ENCODE peak calls at places on chromosomes 6 and 20, in five cellular contexts. One of them, this sample, is unnamed.

GRCh38 chr6:97129111-97129510 is 153.9 kb downstream of the MMS22L start:
- DNase-seq in mucosa of descending colon: no peak
- DNase-seq in WERI-Rb-1: no peak
- DNase-seq in foreskin fibroblast: no peak
- DNase-seq in astrocyte of the spinal cord: no peak
- DNase-seq in this sample: no peak

GRCh38 chr6:25138024-25138696 is 141.0 kb upstream of the CARMIL1 start:
- DNase-seq in mucosa of descending colon: peak
- DNase-seq in WERI-Rb-1: no peak
- DNase-seq in foreskin fibroblast: peak
- DNase-seq in astrocyte of the spinal cord: peak
- DNase-seq in this sample: peak

GRCh38 chr6:137202078-137202477 is 17.1 kb downstream of the IFNGR1 start:
- DNase-seq in mucosa of descending colon: no peak
- DNase-seq in WERI-Rb-1: peak
- DNase-seq in foreskin fibroblast: no peak
- DNase-seq in astrocyte of the spinal cord: no peak
- DNase-seq in this sample: no peak

GRCh38 chr20:50625986-50626677 is 65.2 kb downstream of the RIPOR3 start:
- DNase-seq in mucosa of descending colon: peak
- DNase-seq in WERI-Rb-1: peak
- DNase-seq in foreskin fibroblast: peak
- DNase-seq in astrocyte of the spinal cord: peak
- DNase-seq in this sample: peak

GRCh38 chr20:40749985-40750506 is 61.0 kb upstream of the MAFB start:
- DNase-seq in mucosa of descending colon: no peak
- DNase-seq in WERI-Rb-1: no peak
- DNase-seq in foreskin fibroblast: peak
- DNase-seq in astrocyte of the spinal cord: no peak
- DNase-seq in this sample: no peak

GRCh38 chr6:90109141-90109540 is 187.5 kb downstream of the BACH2 start:
- DNase-seq in mucosa of descending colon: no peak
- DNase-seq in WERI-Rb-1: no peak
- DNase-seq in foreskin fibroblast: no peak
- DNase-seq in astrocyte of the spinal cord: no peak
- DNase-seq in this sample: no peak

GRCh38 chr6:141354191-141354950 is 778.4 kb upstream of the GJE1 start:
- DNase-seq in mucosa of descending colon: no peak
- DNase-seq in WERI-Rb-1: no peak
- DNase-seq in foreskin fibroblast: no peak
- DNase-seq in astrocyte of the spinal cord: no peak
- DNase-seq in this sample: no peak

GRCh38 chr6:42947950-42948349 is 12.6 kb upstream of the GNMT start:
- DNase-seq in mucosa of descending colon: no peak
- DNase-seq in WERI-Rb-1: no peak
- DNase-seq in foreskin fibroblast: no peak
- DNase-seq in astrocyte of the spinal cord: no peak
- DNase-seq in this sample: no peak

GRCh38 chr6:167667204-167668018 is 159.3 kb upstream of the AFDN start:
- DNase-seq in mucosa of descending colon: no peak
- DNase-seq in WERI-Rb-1: no peak
- DNase-seq in foreskin fibroblast: no peak
- DNase-seq in astrocyte of the spinal cord: no peak
- DNase-seq in this sample: no peak

GRCh38 chr6:134466751-134467525 is 149.0 kb upstream of the SGK1 start:
- DNase-seq in mucosa of descending colon: no peak
- DNase-seq in WERI-Rb-1: no peak
- DNase-seq in foreskin fibroblast: peak
- DNase-seq in astrocyte of the spinal cord: no peak
- DNase-seq in this sample: no peak

GRCh38 chr6:138546733-138547185 is 47.5 kb upstream of the NHSL1 start:
- DNase-seq in mucosa of descending colon: no peak
- DNase-seq in WERI-Rb-1: no peak
- DNase-seq in foreskin fibroblast: no peak
- DNase-seq in astrocyte of the spinal cord: peak
- DNase-seq in this sample: no peak

GRCh38 chr6:136477548-136477947 is 72.7 kb downstream of the MAP7 start:
- DNase-seq in mucosa of descending colon: no peak
- DNase-seq in WERI-Rb-1: no peak
- DNase-seq in foreskin fibroblast: no peak
- DNase-seq in astrocyte of the spinal cord: no peak
- DNase-seq in this sample: no peak

GRCh38 chr20:856361-856775 is 22.9 kb downstream of the FAM110A start:
- DNase-seq in mucosa of descending colon: no peak
- DNase-seq in WERI-Rb-1: no peak
- DNase-seq in foreskin fibroblast: peak
- DNase-seq in astrocyte of the spinal cord: peak
- DNase-seq in this sample: no peak

GRCh38 chr6:160102956-160103824 is 18.4 kb upstream of the SLC22A1 start:
- DNase-seq in mucosa of descending colon: peak
- DNase-seq in WERI-Rb-1: peak
- DNase-seq in foreskin fibroblast: peak
- DNase-seq in astrocyte of the spinal cord: no peak
- DNase-seq in this sample: peak

GRCh38 chr6:105929626-105930025 is 156.5 kb upstream of the PRDM1 start:
- DNase-seq in mucosa of descending colon: no peak
- DNase-seq in WERI-Rb-1: peak
- DNase-seq in foreskin fibroblast: no peak
- DNase-seq in astrocyte of the spinal cord: no peak
- DNase-seq in this sample: no peak

GRCh38 chr20:53748821-53749402 is 155.3 kb upstream of the ZNF217 start:
- DNase-seq in mucosa of descending colon: no peak
- DNase-seq in WERI-Rb-1: no peak
- DNase-seq in foreskin fibroblast: peak
- DNase-seq in astrocyte of the spinal cord: peak
- DNase-seq in this sample: no peak

GRCh38 chr6:139743629-139744028 is 369.2 kb upstream of the CITED2 start:
- DNase-seq in mucosa of descending colon: no peak
- DNase-seq in WERI-Rb-1: no peak
- DNase-seq in foreskin fibroblast: peak
- DNase-seq in astrocyte of the spinal cord: peak
- DNase-seq in this sample: no peak

GRCh38 chr20:50513169-50514034 is 3.2 kb downstream of the PTPN1 start:
- DNase-seq in mucosa of descending colon: no peak
- DNase-seq in WERI-Rb-1: no peak
- DNase-seq in foreskin fibroblast: peak
- DNase-seq in astrocyte of the spinal cord: peak
- DNase-seq in this sample: no peak

GRCh38 chr6:117829594-117830319 is 77.3 kb upstream of the SLC35F1 start:
- DNase-seq in mucosa of descending colon: no peak
- DNase-seq in WERI-Rb-1: peak
- DNase-seq in foreskin fibroblast: peak
- DNase-seq in astrocyte of the spinal cord: peak
- DNase-seq in this sample: no peak

GRCh38 chr6:144712541-144712940 is 427.4 kb downstream of the UTRN start:
- DNase-seq in mucosa of descending colon: no peak
- DNase-seq in WERI-Rb-1: no peak
- DNase-seq in foreskin fibroblast: peak
- DNase-seq in astrocyte of the spinal cord: no peak
- DNase-seq in this sample: no peak

GRCh38 chr20:48718914-48719578 is 108.8 kb downstream of the PREX1 start:
- DNase-seq in mucosa of descending colon: peak
- DNase-seq in WERI-Rb-1: no peak
- DNase-seq in foreskin fibroblast: no peak
- DNase-seq in astrocyte of the spinal cord: no peak
- DNase-seq in this sample: no peak

GRCh38 chr6:11894212-11894611 is 115.6 kb upstream of the ADTRP start:
- DNase-seq in mucosa of descending colon: no peak
- DNase-seq in WERI-Rb-1: no peak
- DNase-seq in foreskin fibroblast: no peak
- DNase-seq in astrocyte of the spinal cord: no peak
- DNase-seq in this sample: no peak

GRCh38 chr6:82251942-82252341 is 4.4 kb upstream of the IBTK start:
- DNase-seq in mucosa of descending colon: peak
- DNase-seq in WERI-Rb-1: no peak
- DNase-seq in foreskin fibroblast: peak
- DNase-seq in astrocyte of the spinal cord: peak
- DNase-seq in this sample: no peak

GRCh38 chr20:61303675-61304074 is 51.6 kb downstream of the CDH4 start:
- DNase-seq in mucosa of descending colon: no peak
- DNase-seq in WERI-Rb-1: no peak
- DNase-seq in foreskin fibroblast: no peak
- DNase-seq in astrocyte of the spinal cord: no peak
- DNase-seq in this sample: no peak

GRCh38 chr6:136039185-136039584 is 187.7 kb downstream of the PDE7B start:
- DNase-seq in mucosa of descending colon: no peak
- DNase-seq in WERI-Rb-1: no peak
- DNase-seq in foreskin fibroblast: no peak
- DNase-seq in astrocyte of the spinal cord: no peak
- DNase-seq in this sample: no peak

GRCh38 chr6:51843470-51844390 is 243.7 kb downstream of the PKHD1 start:
- DNase-seq in mucosa of descending colon: no peak
- DNase-seq in WERI-Rb-1: no peak
- DNase-seq in foreskin fibroblast: no peak
- DNase-seq in astrocyte of the spinal cord: no peak
- DNase-seq in this sample: no peak

GRCh38 chr6:66508433-66508832 is 801.4 kb upstream of the EYS start:
- DNase-seq in mucosa of descending colon: no peak
- DNase-seq in WERI-Rb-1: no peak
- DNase-seq in foreskin fibroblast: peak
- DNase-seq in astrocyte of the spinal cord: peak
- DNase-seq in this sample: no peak

GRCh38 chr6:30741789-30742315 is 635 bp downstream of the FLOT1 start:
- DNase-seq in mucosa of descending colon: no peak
- DNase-seq in WERI-Rb-1: no peak
- DNase-seq in foreskin fibroblast: peak
- DNase-seq in astrocyte of the spinal cord: no peak
- DNase-seq in this sample: no peak

GRCh38 chr6:170147832-170148708 is 142.8 kb downstream of the DLL1 start:
- DNase-seq in mucosa of descending colon: no peak
- DNase-seq in WERI-Rb-1: no peak
- DNase-seq in foreskin fibroblast: no peak
- DNase-seq in astrocyte of the spinal cord: no peak
- DNase-seq in this sample: no peak

GRCh38 chr6:1325471-1326309 is 13.8 kb downstream of the FOXQ1 start:
- DNase-seq in mucosa of descending colon: no peak
- DNase-seq in WERI-Rb-1: no peak
- DNase-seq in foreskin fibroblast: peak
- DNase-seq in astrocyte of the spinal cord: peak
- DNase-seq in this sample: no peak

GRCh38 chr6:125598422-125598821 is 151.0 kb upstream of the HEY2 start:
- DNase-seq in mucosa of descending colon: peak
- DNase-seq in WERI-Rb-1: no peak
- DNase-seq in foreskin fibroblast: peak
- DNase-seq in astrocyte of the spinal cord: peak
- DNase-seq in this sample: no peak

GRCh38 chr6:14243617-14244016 is 126.0 kb downstream of the CD83 start:
- DNase-seq in mucosa of descending colon: no peak
- DNase-seq in WERI-Rb-1: no peak
- DNase-seq in foreskin fibroblast: no peak
- DNase-seq in astrocyte of the spinal cord: no peak
- DNase-seq in this sample: no peak

GRCh38 chr6:163170294-163170883 is 244.1 kb upstream of the QKI start:
- DNase-seq in mucosa of descending colon: no peak
- DNase-seq in WERI-Rb-1: peak
- DNase-seq in foreskin fibroblast: no peak
- DNase-seq in astrocyte of the spinal cord: no peak
- DNase-seq in this sample: no peak
- H3K4me3 ChIP-seq in mucosa of descending colon: no peak
- H3K4me3 ChIP-seq in WERI-Rb-1: no peak
- H3K4me3 ChIP-seq in foreskin fibroblast: no peak
- H3K4me3 ChIP-seq in astrocyte of the spinal cord: no peak
- H3K4me3 ChIP-seq in this sample: no peak

GRCh38 chr6:10407674-10408054 is 7.2 kb downstream of the TFAP2A start:
- DNase-seq in mucosa of descending colon: no peak
- DNase-seq in WERI-Rb-1: no peak
- DNase-seq in foreskin fibroblast: peak
- DNase-seq in astrocyte of the spinal cord: no peak
- DNase-seq in this sample: no peak
- H3K4me3 ChIP-seq in mucosa of descending colon: no peak
- H3K4me3 ChIP-seq in WERI-Rb-1: no peak
- H3K4me3 ChIP-seq in foreskin fibroblast: peak
- H3K4me3 ChIP-seq in astrocyte of the spinal cord: no peak
- H3K4me3 ChIP-seq in this sample: no peak

DNA sequence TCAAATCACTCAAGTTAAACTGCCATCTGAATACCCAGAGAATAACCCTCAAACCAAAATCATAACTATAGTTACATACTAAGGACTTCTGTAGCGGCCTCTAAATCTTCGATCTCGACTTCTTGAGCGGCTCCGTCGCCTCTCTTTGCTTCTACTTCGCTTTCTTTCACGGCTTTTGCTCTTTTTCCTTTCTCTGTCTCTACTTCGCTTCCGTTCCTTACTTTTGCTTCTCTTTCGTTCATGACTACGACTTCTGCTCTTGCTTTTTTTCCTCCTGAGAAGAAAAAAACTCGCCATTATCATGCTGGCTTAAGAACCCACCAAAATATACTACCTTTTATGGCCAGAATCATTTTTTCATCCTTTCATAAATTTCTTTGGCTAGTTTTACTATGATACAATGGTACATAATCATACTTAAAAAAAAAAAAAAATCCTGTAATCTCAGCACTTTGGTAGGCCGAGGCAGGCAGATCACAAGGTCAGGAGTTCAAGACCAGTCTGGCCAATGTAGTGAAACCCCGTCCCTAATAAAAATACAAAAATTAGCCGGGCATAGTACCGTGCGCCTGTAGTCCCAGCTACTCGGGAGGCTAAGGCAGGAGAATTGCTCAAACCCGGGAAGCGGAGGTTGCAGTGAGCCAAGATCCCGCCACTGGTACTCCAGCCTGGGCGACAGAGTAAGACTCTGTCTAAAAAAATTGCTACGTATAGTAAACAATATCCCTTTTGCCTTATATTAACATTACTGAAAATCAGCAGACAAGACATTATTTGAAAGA is 10.0 kb downstream of the RBM39 start:
- DNase-seq in mucosa of descending colon: no peak
- DNase-seq in WERI-Rb-1: no peak
- DNase-seq in foreskin fibroblast: no peak
- DNase-seq in astrocyte of the spinal cord: no peak
- DNase-seq in this sample: no peak
- H3K4me3 ChIP-seq in mucosa of descending colon: no peak
- H3K4me3 ChIP-seq in WERI-Rb-1: no peak
- H3K4me3 ChIP-seq in foreskin fibroblast: no peak
- H3K4me3 ChIP-seq in astrocyte of the spinal cord: no peak
- H3K4me3 ChIP-seq in this sample: no peak

GRCh38 chr6:71681234-71681867 is 205.0 kb upstream of the RIMS1 start:
- DNase-seq in mucosa of descending colon: peak
- DNase-seq in WERI-Rb-1: no peak
- DNase-seq in foreskin fibroblast: no peak
- DNase-seq in astrocyte of the spinal cord: no peak
- DNase-seq in this sample: no peak

GRCh38 chr6:71678081-71678480 is 208.3 kb upstream of the RIMS1 start:
- DNase-seq in mucosa of descending colon: no peak
- DNase-seq in WERI-Rb-1: no peak
- DNase-seq in foreskin fibroblast: no peak
- DNase-seq in astrocyte of the spinal cord: no peak
- DNase-seq in this sample: no peak

GRCh38 chr6:71676298-71676697 is 210.1 kb upstream of the RIMS1 start:
- DNase-seq in mucosa of descending colon: no peak
- DNase-seq in WERI-Rb-1: no peak
- DNase-seq in foreskin fibroblast: no peak
- DNase-seq in astrocyte of the spinal cord: no peak
- DNase-seq in this sample: no peak

DNA sequence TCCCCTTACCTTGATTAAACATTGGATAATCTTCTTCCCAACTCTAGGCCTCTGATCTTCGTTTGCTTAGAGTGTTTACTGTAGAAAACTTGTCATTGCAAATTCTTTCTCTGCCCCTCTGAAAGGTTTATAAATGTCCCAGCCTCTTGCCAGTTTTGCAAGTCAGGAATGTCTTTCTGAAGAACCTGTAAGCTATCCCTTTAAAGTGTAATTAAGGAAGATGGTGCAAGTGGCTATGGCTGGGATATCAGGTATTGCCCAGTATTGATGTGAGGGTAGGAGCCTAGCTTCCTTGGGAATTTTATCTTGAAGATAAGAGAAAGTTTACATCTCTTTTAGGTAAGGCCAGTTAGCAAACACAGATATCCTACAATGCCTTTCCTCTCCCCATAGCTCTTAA is 211.0 kb upstream of the RIMS1 start:
- DNase-seq in mucosa of descending colon: no peak
- DNase-seq in WERI-Rb-1: no peak
- DNase-seq in foreskin fibroblast: no peak
- DNase-seq in astrocyte of the spinal cord: no peak
- DNase-seq in this sample: no peak
- H3K4me3 ChIP-seq in mucosa of descending colon: no peak
- H3K4me3 ChIP-seq in WERI-Rb-1: no peak
- H3K4me3 ChIP-seq in foreskin fibroblast: no peak
- H3K4me3 ChIP-seq in astrocyte of the spinal cord: no peak
- H3K4me3 ChIP-seq in this sample: no peak